ENCODE peak calls at places on chromosomes 4 and X, in eight cellular contexts. E is GM13977, Y is cardiac muscle cell, U is heart left ventricle, R is AG04450, F is MCF 10A, T is psoas muscle, S is dorsolateral prefrontal cortex. W is an unnamed sample.

GRCh38 chrX:49816435-49816834 is 12.7 kb upstream of the PAGE4 start:
- DNase-seq in E (no peak), Y (no peak), U (no peak), R (no peak), F (no peak), T (no peak), S (no peak), W (no peak)

GRCh38 chrX:142994988-142995387 is 30.7 kb upstream of the SPANXN4 start:
- DNase-seq in E (no peak), Y (no peak), U (no peak), R (no peak), F (no peak), T (no peak), S (no peak), W (no peak)

GRCh38 chrX:44937606-44938005 is 64.6 kb downstream of the KDM6A start:
- DNase-seq in E (no peak), Y (no peak), U (no peak), R (no peak), F (no peak), T (no peak), S (no peak), W (no peak)

GRCh38 chr4:133186845-133187244 is 37.8 kb downstream of the PCDH10 start:
- DNase-seq in E (no peak), Y (no peak), U (no peak), R (no peak), F (no peak), T (no peak), S (no peak), W (no peak)

GRCh38 chr4:121765941-121766538 is 1.1 kb upstream of the SMIM43 start:
- DNase-seq in E (no peak), Y (no peak), U (no peak), R (no peak), F (no peak), T (no peak), S (no peak), W (no peak)

GRCh38 chr4:108512615-108513505 is 107.5 kb upstream of the RPL34 start:
- DNase-seq in E (no peak), Y (peak; percentile 56), U (peak; percentile 26), R (peak; percentile 20), F (no peak), T (no peak), S (no peak), W (no peak)

GRCh38 chrX:42616981-42617380 is 161.0 kb downstream of the PPP1R2C start:
- DNase-seq in E (no peak), Y (no peak), U (no peak), R (no peak), F (no peak), T (no peak), S (no peak), W (no peak)

GRCh38 chr4:27947320-27947719 is 1086.7 kb downstream of the STIM2 start:
- DNase-seq in E (no peak), Y (no peak), U (no peak), R (no peak), F (no peak), T (no peak), S (no peak), W (no peak)

GRCh38 chr4:143667461-143667860 is 33.0 kb downstream of the FREM3 start:
- DNase-seq in E (no peak), Y (peak; percentile 96), U (peak; percentile 33), R (no peak), F (peak; percentile 74), T (no peak), S (no peak), W (no peak)

DNA sequence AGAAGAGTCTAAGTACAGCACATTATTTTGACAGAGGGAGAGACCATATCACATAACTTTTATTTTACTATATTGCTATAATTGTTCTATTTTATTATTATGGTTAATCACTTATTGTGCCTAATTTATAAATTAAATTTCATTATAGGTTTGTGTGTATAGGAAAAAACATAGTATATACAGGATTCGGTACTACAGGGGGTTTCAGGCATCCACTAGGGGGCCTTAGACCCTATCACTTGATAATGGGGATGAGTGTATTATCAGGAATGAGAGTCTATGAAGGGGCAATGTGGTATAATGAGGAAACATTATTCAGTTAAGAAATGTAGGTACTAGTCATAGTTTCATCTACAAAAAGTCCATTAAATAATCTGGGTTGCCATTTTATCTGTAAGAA is 833.1 kb downstream of the C4orf33 start:
- DNase-seq in E (no peak), Y (no peak), U (no peak), R (no peak), F (peak; percentile 18), T (no peak), S (no peak), W (no peak)
- TF ChIP-seq CTCF in E (peak; percentile 49), Y (no peak), U (no peak), R (no peak), F (no peak), T (no peak), S (peak; percentile 38), W (peak; percentile 16)

GRCh38 chr4:65089666-65090065 is 580.6 kb downstream of the EPHA5 start:
- DNase-seq in E (no peak), Y (peak; percentile 1), U (no peak), R (no peak), F (peak; percentile 32), T (no peak), S (no peak), W (no peak)
- TF ChIP-seq CTCF in E (peak; percentile 28), Y (no peak), U (no peak), R (no peak), F (peak; percentile 29), T (no peak), S (no peak), W (no peak)

DNA sequence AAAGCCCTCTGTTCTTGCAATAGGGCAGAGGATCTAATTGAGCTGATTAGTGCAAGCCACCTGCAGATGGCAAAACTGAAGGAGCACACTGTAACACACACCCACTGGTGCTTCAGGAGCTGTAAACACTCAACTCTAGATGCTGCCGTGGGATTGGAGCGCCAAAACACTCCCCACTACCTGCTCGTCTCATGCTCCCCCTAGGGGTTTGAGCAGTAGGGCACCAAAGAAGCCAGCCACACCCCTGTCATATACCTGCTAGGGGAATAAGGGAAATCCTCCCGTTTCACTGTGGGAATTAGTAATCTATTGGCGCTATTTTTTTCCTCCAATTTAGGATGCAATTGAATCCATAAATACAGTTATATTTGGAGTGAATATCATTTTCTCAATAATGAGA is 360.2 kb downstream of the GLUD2 start:
- DNase-seq in E (no peak), Y (no peak), U (no peak), R (no peak), F (no peak), T (no peak), S (no peak), W (no peak)
- TF ChIP-seq CTCF in E (no peak), Y (no peak), U (no peak), R (no peak), F (no peak), T (no peak), S (no peak), W (no peak)

DNA sequence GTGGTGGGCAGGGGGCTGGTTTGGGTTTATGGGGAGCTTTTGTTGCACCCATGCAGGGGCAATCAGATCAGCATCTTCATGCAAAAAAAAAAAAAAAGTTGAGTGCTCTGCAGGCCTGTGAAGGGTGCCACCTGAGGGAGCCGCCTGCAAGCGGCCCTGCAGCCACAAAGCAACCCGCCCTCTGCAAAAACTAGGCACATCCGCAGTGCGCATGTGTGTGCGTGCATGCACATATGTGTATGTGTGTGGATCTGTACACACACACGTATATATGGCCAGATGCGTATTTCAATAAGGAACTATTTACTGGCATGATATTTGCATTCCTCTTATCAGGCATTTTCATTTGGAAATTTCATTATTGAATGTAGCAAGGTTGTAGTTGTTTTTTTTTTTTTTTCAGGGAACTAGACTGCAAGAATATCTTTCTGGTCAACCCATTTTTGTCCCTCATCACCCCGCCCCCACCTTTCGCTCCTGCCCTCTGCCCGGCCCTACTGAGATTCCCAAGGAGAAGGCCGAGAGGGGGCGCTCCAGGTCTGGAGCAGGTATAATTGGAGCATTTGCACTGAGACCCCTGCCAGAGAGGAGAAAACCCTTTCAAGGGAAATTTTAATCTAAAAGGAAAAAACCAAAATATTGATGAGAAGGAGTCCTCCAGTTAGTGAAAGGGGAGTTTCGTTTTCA is 18.1 kb downstream of the CCNQ start:
- DNase-seq in E (no peak), Y (no peak), U (no peak), R (no peak), F (peak; percentile 20), T (no peak), S (no peak), W (no peak)
- TF ChIP-seq CTCF in E (no peak), Y (no peak), U (no peak), R (no peak), F (peak; percentile 21), T (no peak), S (no peak), W (no peak)

GRCh38 chr4:1075266-1075665 is 38.1 kb downstream of the RNF212 start:
- DNase-seq in E (no peak), Y (no peak), U (no peak), R (no peak), F (no peak), T (no peak), S (no peak), W (no peak)

GRCh38 chr4:1075809-1076524 is 37.4 kb downstream of the RNF212 start:
- DNase-seq in E (no peak), Y (no peak), U (no peak), R (no peak), F (peak; percentile 25), T (no peak), S (no peak), W (no peak)

GRCh38 chr4:1074077-1074476 is 39.3 kb downstream of the RNF212 start:
- DNase-seq in E (no peak), Y (no peak), U (no peak), R (no peak), F (no peak), T (no peak), S (peak; percentile 29), W (no peak)

GRCh38 chr4:1069394-1069793 is 44.0 kb downstream of the RNF212 start:
- DNase-seq in E (no peak), Y (no peak), U (no peak), R (no peak), F (no peak), T (no peak), S (no peak), W (no peak)

GRCh38 chr4:1072830-1073446 is 40.4 kb downstream of the RNF212 start:
- DNase-seq in E (peak; percentile 72), Y (peak; percentile 72), U (peak; percentile 45), R (no peak), F (peak; percentile 77), T (no peak), S (no peak), W (peak; percentile 64)
- TF ChIP-seq CTCF in E (peak; percentile 61), Y (peak; percentile 89), U (peak; percentile 45), R (peak; percentile 87), F (peak; percentile 46), T (peak; percentile 40), S (peak; percentile 69), W (peak; percentile 55)

DNA sequence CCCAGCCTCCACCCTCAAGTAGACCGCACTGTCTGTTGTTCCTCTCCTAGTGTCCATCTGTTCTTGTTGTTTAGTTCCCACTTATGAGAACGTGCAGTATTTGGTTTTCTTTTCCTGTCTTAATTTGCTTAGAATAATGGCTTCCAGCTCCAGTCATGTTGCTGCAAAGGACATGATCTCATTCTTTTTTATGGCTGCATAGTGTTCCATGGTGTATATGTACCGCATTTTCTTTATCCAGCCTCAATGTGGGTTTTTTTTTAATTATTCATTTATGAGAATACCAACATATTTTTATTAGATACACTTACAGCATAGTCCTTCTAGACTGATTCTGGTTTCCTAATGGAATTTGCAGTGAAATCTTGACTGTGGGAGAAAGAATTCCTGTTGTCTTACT is 1.3 kb downstream of the VMA21 start:
- DNase-seq in E (no peak), Y (no peak), U (no peak), R (no peak), F (no peak), T (no peak), S (no peak), W (no peak)
- TF ChIP-seq CTCF in E (no peak), Y (no peak), U (no peak), R (no peak), F (no peak), T (no peak), S (no peak), W (no peak)